ENCODE peak calls at places on chromosomes 3 and 15, in eight cellular contexts. O is cardiac fibroblast, H is lung, M is stomach, P is NB4, I is H7, Z is tibial artery, S is coronary artery. R is an unnamed sample.

GRCh38 chr3:187946031-187946691 is 200.9 kb upstream of the BCL6 start:
- DNase-seq in O (peak; percentile 57), H (no peak), M (no peak), P (no peak), I (no peak), Z (no peak), S (no peak), R (no peak)

GRCh38 chr3:40054568-40055222 is 245.3 kb downstream of the MYRIP start:
- DNase-seq in O (no peak), H (no peak), M (no peak), P (no peak), I (no peak), Z (no peak), S (no peak), R (no peak)

GRCh38 chr3:159619341-159619885 is 369.2 kb upstream of the IL12A start:
- DNase-seq in O (peak; percentile 16), H (no peak), M (no peak), P (no peak), I (no peak), Z (no peak), S (no peak), R (no peak)

GRCh38 chr3:132134611-132135010 is 99.8 kb upstream of the CPNE4 start:
- DNase-seq in O (peak; percentile 79), H (no peak), M (no peak), P (no peak), I (no peak), Z (no peak), S (no peak), R (no peak)

GRCh38 chr3:184690236-184690883 is 21.5 kb downstream of the MAGEF1 start:
- DNase-seq in O (no peak), H (no peak), M (no peak), P (no peak), I (peak; percentile 40), Z (peak; percentile 49), S (no peak), R (no peak)

GRCh38 chr3:97960561-97961275 is 11.5 kb downstream of the RIOX2 start:
- DNase-seq in O (no peak), H (no peak), M (no peak), P (no peak), I (no peak), Z (no peak), S (no peak), R (no peak)

GRCh38 chr3:151697496-151697895 is 36.2 kb upstream of the AADACL2 start:
- DNase-seq in O (peak; percentile 49), H (no peak), M (no peak), P (no peak), I (no peak), Z (no peak), S (no peak), R (no peak)

GRCh38 chr3:152241142-152242067 is 27.3 kb upstream of the MBNL1 start:
- DNase-seq in O (peak; percentile 58), H (no peak), M (no peak), P (peak; percentile 82), I (no peak), Z (no peak), S (no peak), R (no peak)

GRCh38 chr15:86384191-86384590 is 304.5 kb downstream of the AGBL1 start:
- DNase-seq in O (no peak), H (no peak), M (no peak), P (no peak), I (no peak), Z (no peak), S (no peak), R (no peak)

GRCh38 chr3:98110191-98110908 is 20.2 kb upstream of the OR5H1 start:
- DNase-seq in O (no peak), H (no peak), M (no peak), P (no peak), I (no peak), Z (no peak), S (no peak), R (no peak)

GRCh38 chr3:119681279-119681678 is 4.1 kb upstream of the COX17 start:
- DNase-seq in O (peak; percentile 67), H (no peak), M (no peak), P (peak; percentile 58), I (no peak), Z (no peak), S (no peak), R (no peak)

GRCh38 chr3:155872904-155873646 is 2.6 kb downstream of the GMPS start:
- DNase-seq in O (no peak), H (no peak), M (no peak), P (peak; percentile 46), I (no peak), Z (no peak), S (no peak), R (no peak)
- H3K4me3 ChIP-seq in O (no peak overlapping the region), H (no peak overlapping the region), M (no peak overlapping the region), P (peak overlapping the region; percentile 93), I (no peak overlapping the region), Z (no peak overlapping the region), S (no peak overlapping the region), R (no peak overlapping the region)

GRCh38 chr15:23065836-23066235 is 26.5 kb upstream of the TUBGCP5 start:
- DNase-seq in O (no peak), H (no peak), M (no peak), P (no peak), I (no peak), Z (no peak), S (no peak), R (no peak)

GRCh38 chr15:23067416-23067815 is 28.0 kb upstream of the TUBGCP5 start:
- DNase-seq in O (no peak), H (no peak), M (no peak), P (no peak), I (no peak), Z (no peak), S (no peak), R (no peak)

GRCh38 chr15:23069496-23070166 is 30.3 kb upstream of the TUBGCP5 start:
- DNase-seq in O (no peak), H (no peak), M (no peak), P (no peak), I (peak; percentile 71), Z (no peak), S (no peak), R (no peak)

DNA sequence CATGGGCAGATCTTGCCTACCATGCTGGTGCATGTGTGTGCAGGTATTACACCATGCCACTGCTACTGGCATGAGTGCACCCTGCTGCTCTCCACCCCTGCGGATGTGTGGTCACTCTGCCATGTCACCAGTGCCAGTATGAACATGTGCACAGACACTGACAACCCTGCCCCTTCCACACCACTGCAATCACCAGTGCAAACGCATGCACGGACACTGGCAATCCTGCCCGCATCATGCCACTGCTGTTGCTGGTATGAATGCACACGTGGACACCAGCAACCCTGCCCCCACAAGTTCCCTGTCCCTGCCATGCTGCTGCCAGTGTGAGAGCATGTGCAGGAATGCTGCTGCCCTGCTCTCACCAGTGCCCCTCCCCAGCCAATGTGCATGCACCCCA is 24.8 kb upstream of the TUBGCP5 start:
- DNase-seq in O (no peak), H (no peak), M (no peak), P (no peak), I (peak; percentile 19), Z (no peak), S (no peak), R (no peak)
- H3K4me3 ChIP-seq in O (no peak overlapping the region), H (no peak overlapping the region), M (no peak overlapping the region), P (no peak overlapping the region), I (no peak overlapping the region), Z (no peak overlapping the region), S (no peak overlapping the region), R (no peak overlapping the region)

GRCh38 chr15:35771878-35772442 is 226.0 kb upstream of the DPH6 start:
- DNase-seq in O (no peak), H (no peak), M (no peak), P (no peak), I (no peak), Z (no peak), S (no peak), R (no peak)
- H3K4me3 ChIP-seq in O (no peak overlapping the region), H (no peak overlapping the region), M (no peak overlapping the region), P (no peak overlapping the region), I (no peak overlapping the region), Z (no peak overlapping the region), S (no peak overlapping the region), R (no peak overlapping the region)

DNA sequence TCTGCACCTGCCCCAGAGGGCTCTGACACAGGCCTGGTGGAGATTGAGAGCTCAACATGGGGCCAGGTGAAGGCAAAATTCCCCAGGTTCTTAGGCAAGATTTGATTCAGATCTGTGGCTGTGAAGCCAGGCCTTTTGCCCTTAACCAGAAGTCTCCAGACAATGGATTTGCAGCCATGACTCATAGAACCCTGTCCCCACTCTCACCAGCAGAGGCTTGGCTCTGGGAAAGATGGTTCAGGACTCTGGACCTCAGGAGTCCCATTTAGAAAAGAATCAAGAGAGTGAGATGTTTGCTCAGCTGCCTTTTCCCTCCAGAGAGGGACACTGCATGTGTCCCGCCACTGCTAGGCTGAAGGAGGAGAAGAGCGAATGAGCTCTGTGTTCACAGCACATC is 361.4 kb upstream of the ICE2 start:
- DNase-seq in O (peak; percentile 10), H (no peak), M (no peak), P (no peak), I (no peak), Z (no peak), S (no peak), R (no peak)
- H3K4me3 ChIP-seq in O (no peak overlapping the region), H (no peak overlapping the region), M (no peak overlapping the region), P (no peak overlapping the region), I (no peak overlapping the region), Z (no peak overlapping the region), S (no peak overlapping the region), R (no peak overlapping the region)

DNA sequence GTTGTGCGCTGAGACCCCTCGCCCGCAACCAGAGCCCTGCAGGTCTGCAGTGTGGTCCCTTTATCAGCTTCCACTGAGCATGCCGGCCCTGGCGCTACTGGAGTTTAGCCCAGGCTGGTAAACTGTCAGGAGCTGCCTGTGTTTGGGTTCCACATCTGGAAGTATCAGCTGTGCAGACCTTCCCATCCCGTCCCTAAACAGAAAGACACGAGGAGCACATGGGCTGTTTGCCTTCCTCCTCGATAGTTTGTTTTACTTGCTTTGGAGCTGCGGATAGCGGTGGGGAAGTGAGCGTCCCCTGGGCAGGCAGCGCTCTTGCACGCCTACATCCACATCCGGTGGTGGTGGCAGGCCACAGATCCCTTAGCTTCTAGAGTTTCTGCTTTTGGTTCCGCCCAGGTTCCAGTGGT is 12.5 kb downstream of the BOC start:
- DNase-seq in O (no peak), H (no peak), M (no peak), P (peak; percentile 90), I (no peak), Z (no peak), S (no peak), R (no peak)
- H3K4me3 ChIP-seq in O (no peak overlapping the region), H (no peak overlapping the region), M (no peak overlapping the region), P (peak overlapping the region; percentile 54), I (no peak overlapping the region), Z (no peak overlapping the region), S (no peak overlapping the region), R (no peak overlapping the region)

R was measured in tibial nerve.